ENCODE peak calls at places on chromosomes 6 and 20, in five cellular contexts. U, N, W, Z and F are unnamed samples.

GRCh38 chr6:36969988-36970891 is 15.7 kb downstream of the PI16 start:
- DNase-seq in U (no peak), N (no peak), W (no peak), Z (no peak), F (no peak)

GRCh38 chr6:35449287-35449881 is 2.8 kb upstream of the FANCE start:
- DNase-seq in N (peak), W (peak), Z (peak), U (no peak), F (peak)

GRCh38 chr6:158660331-158660730 is 10.5 kb downstream of the SYTL3 start:
- DNase-seq in Z (peak), W (peak), N (no peak), U (no peak), F (peak)

GRCh38 chr6:3722211-3722621 is 29.3 kb downstream of the PXDC1 start:
- DNase-seq in U (no peak), W (no peak), Z (no peak), N (no peak), F (no peak)

GRCh38 chr6:158560787-158561246 is 926 bp downstream of the TMEM181 start:
- DNase-seq in Z (no peak), N (no peak), U (no peak), W (peak), F (no peak)

GRCh38 chr6:14441371-14441781 is 323.8 kb downstream of the CD83 start:
- DNase-seq in U (no peak), W (no peak), N (no peak), Z (no peak), F (no peak)

GRCh38 chr6:144468709-144469108 is 183.6 kb downstream of the UTRN start:
- DNase-seq in Z (no peak), W (no peak), U (no peak), N (no peak), F (no peak)

GRCh38 chr20:682123-682522 is 6.5 kb upstream of the SCRT2 start:
- DNase-seq in W (no peak), N (no peak), U (no peak), Z (no peak), F (no peak)

GRCh38 chr6:137104926-137105325 is 60.2 kb upstream of the IL20RA start:
- DNase-seq in U (no peak), N (no peak), Z (no peak), W (no peak), F (no peak)

GRCh38 chr6:137102851-137103492 is 58.2 kb upstream of the IL20RA start:
- DNase-seq in U (no peak), N (no peak), Z (no peak), W (no peak), F (peak)

GRCh38 chr6:137099689-137100398 is 55.1 kb upstream of the IL20RA start:
- DNase-seq in Z (no peak), N (no peak), U (no peak), W (no peak), F (no peak)

GRCh38 chr6:137105375-137105774 is 60.6 kb upstream of the IL20RA start:
- DNase-seq in N (no peak), Z (no peak), W (peak), U (peak), F (no peak)

DNA sequence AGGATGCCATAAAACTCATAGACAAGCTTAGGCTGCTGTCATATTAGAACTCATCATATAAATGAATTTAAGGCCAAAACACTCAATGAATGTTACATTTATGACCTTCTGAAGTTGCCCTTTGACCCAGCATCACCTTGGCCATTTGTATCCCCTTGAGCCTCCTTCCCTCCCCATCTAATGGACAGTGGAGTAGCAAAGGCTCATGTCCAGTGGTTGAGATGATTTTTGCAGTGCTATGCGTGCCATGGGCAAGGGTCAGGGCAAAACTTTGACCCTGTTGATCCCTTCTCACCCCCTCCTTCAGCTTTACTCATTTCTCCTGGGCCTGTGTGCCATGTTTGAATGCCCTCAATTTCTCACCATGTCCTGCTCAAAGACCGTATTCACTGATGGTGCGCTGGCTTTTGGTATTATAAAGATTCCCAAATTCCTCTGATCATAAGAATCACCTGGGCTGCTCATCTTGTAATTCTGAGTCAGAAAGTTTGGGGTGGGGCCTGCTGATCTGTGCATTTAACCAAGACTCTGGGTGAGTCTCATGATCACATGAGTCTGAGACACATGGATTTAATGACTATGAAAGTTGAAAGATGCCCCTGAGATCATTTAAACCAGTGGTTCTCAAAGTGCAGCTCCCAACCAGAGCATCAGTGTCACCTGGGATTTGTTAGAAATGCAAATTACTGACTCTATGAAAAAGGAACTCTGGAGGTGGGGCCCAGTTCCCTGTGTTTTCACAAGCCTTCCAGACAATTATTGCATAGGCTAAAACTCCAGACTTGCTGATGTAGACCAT is 57.5 kb upstream of the IL20RA start:
- DNase-seq in W (no peak), N (no peak), Z (no peak), U (no peak), F (no peak)
- TF ChIP-seq POLR2A in W (no peak), N (no peak), Z (no peak), U (no peak), F (no peak)

DNA sequence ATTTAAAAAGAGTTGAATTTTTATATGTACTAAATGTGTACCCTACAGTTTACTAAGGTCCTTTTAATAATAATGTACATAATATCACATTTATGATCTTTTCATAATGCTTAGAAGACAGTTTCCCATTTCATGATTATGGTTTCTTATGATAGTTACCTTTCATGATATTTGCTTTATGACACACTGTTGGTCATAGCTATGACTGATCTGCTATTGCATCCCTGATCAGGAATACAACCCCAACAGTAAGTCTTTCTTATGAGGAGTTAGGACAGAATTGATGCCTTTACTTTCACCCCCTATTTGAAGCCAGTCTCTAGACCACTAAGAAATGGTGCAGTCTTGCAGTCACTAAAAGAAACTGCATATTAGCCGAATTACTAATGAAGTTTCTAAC is 31.0 kb downstream of the LCA5 start:
- DNase-seq in Z (no peak), U (no peak), N (no peak), W (no peak), F (no peak)
- TF ChIP-seq POLR2A in Z (no peak), U (no peak), N (no peak), W (no peak), F (no peak)

GRCh38 chr6:52575490-52575868 is 1.4 kb downstream of the TRAM2 start:
- DNase-seq in N (no peak), W (no peak), Z (no peak), U (peak), F (no peak)
- TF ChIP-seq POLR2A in N (no peak), W (no peak), Z (no peak), U (no peak), F (no peak)

DNA sequence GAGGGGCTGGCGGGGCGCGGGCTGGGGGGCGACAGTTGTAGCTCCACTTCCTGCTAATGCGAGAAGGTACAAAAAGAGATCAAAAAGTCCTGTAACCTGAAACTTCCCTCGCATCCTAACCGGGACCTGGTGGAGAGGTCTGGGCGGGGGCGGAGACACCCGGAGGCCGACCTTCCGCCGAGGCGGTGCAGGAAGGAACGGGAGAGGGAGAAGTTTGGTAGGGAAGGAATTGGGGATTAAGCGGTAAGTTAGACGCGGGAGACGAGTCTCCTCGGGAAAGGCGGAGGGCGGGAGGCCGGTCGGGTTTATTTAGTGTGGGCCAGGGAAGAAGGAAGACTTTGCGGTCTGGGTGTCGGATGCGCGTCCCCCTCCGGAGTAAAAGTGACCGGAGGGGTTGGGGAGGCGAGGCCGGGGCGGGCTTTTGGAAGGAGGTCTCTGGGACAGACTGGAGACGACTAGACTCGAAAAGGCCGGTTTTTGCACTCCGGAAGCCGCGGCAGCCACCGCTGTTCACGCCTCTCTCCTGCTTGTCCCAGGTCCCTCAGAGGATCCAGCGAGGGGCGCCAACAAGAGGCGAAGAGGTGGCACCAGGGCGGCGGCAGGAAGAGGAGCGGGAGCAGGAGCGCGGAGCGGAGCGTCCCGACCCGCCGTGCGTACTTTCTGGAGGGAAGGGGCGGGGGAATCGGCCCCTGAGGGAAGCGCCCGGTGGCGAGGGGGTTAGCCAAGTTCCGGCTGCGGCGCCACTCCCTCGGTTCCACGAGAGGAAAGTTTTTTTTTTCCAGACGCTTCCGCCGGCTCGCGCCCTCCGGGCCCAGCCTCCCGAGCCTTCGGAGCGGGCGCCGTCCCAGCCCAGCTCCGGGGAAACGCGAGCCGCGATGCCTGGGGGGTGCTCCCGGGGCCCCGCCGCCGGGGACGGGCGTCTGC is 732 bp downstream of the TPBG start:
- DNase-seq in N (no peak), Z (peak), W (peak), U (peak), F (peak)
- TF ChIP-seq POLR2A in N (no peak), Z (no peak), W (peak), U (no peak), F (no peak)

GRCh38 chr6:10534418-10534760 is 13.2 kb downstream of the GCNT2 start:
- DNase-seq in U (no peak), Z (no peak), W (no peak), N (no peak), F (no peak)
- TF ChIP-seq POLR2A in U (no peak), Z (no peak), W (no peak), N (no peak), F (no peak)